ENCODE peak calls at places on chromosome 6, in seven cellular contexts. One of them, this sample, is unnamed.

GRCh38 chr6:160015778-160016684 is 47.1 kb downstream of the IGF2R start:
- DNase-seq in activated T-cell treated with anti-CD3 and anti-CD28 coated beads, Interleukin-2, amount 50 U/mL, for 72 hours: peak
- DNase-seq in pons: no peak
- DNase-seq in HT-29: no peak
- DNase-seq in NAMALWA: peak
- DNase-seq in nephron progenitor cell: no peak
- DNase-seq in foreskin fibroblast: no peak
- DNase-seq in this sample: no peak

GRCh38 chr6:65399355-65400084 is 307.5 kb downstream of the EYS start:
- DNase-seq in activated T-cell treated with anti-CD3 and anti-CD28 coated beads, Interleukin-2, amount 50 U/mL, for 72 hours: no peak
- DNase-seq in pons: no peak
- DNase-seq in HT-29: no peak
- DNase-seq in NAMALWA: no peak
- DNase-seq in nephron progenitor cell: no peak
- DNase-seq in foreskin fibroblast: no peak
- DNase-seq in this sample: no peak

GRCh38 chr6:75418233-75418632 is 75.4 kb downstream of the FILIP1 start:
- DNase-seq in activated T-cell treated with anti-CD3 and anti-CD28 coated beads, Interleukin-2, amount 50 U/mL, for 72 hours: no peak
- DNase-seq in pons: no peak
- DNase-seq in HT-29: no peak
- DNase-seq in NAMALWA: no peak
- DNase-seq in nephron progenitor cell: no peak
- DNase-seq in foreskin fibroblast: peak
- DNase-seq in this sample: no peak

GRCh38 chr6:35321091-35321490 is 21.3 kb upstream of the PPARD start:
- DNase-seq in activated T-cell treated with anti-CD3 and anti-CD28 coated beads, Interleukin-2, amount 50 U/mL, for 72 hours: no peak
- DNase-seq in pons: no peak
- DNase-seq in HT-29: no peak
- DNase-seq in NAMALWA: no peak
- DNase-seq in nephron progenitor cell: no peak
- DNase-seq in foreskin fibroblast: no peak
- DNase-seq in this sample: no peak

GRCh38 chr6:34543421-34543820 is 12.7 kb downstream of the SPDEF start:
- DNase-seq in activated T-cell treated with anti-CD3 and anti-CD28 coated beads, Interleukin-2, amount 50 U/mL, for 72 hours: no peak
- DNase-seq in pons: no peak
- DNase-seq in HT-29: no peak
- DNase-seq in NAMALWA: no peak
- DNase-seq in nephron progenitor cell: no peak
- DNase-seq in foreskin fibroblast: peak
- DNase-seq in this sample: no peak

GRCh38 chr6:8054276-8054675 is 9.9 kb downstream of the BLOC1S5 start:
- DNase-seq in activated T-cell treated with anti-CD3 and anti-CD28 coated beads, Interleukin-2, amount 50 U/mL, for 72 hours: no peak
- DNase-seq in pons: no peak
- DNase-seq in HT-29: no peak
- DNase-seq in NAMALWA: no peak
- DNase-seq in nephron progenitor cell: no peak
- DNase-seq in foreskin fibroblast: peak
- DNase-seq in this sample: no peak

GRCh38 chr6:119463081-119463626 is 113.6 kb upstream of the MAN1A1 start:
- DNase-seq in activated T-cell treated with anti-CD3 and anti-CD28 coated beads, Interleukin-2, amount 50 U/mL, for 72 hours: peak
- DNase-seq in pons: no peak
- DNase-seq in HT-29: no peak
- DNase-seq in NAMALWA: no peak
- DNase-seq in nephron progenitor cell: no peak
- DNase-seq in foreskin fibroblast: no peak
- DNase-seq in this sample: no peak

GRCh38 chr6:83270971-83271714 is 78.0 kb downstream of the RWDD2A start:
- DNase-seq in activated T-cell treated with anti-CD3 and anti-CD28 coated beads, Interleukin-2, amount 50 U/mL, for 72 hours: no peak
- DNase-seq in pons: no peak
- DNase-seq in HT-29: no peak
- DNase-seq in NAMALWA: no peak
- DNase-seq in nephron progenitor cell: no peak
- DNase-seq in foreskin fibroblast: peak
- DNase-seq in this sample: peak

GRCh38 chr6:99980741-99981140 is 13.3 kb downstream of the MCHR2 start:
- DNase-seq in activated T-cell treated with anti-CD3 and anti-CD28 coated beads, Interleukin-2, amount 50 U/mL, for 72 hours: no peak
- DNase-seq in pons: no peak
- DNase-seq in HT-29: no peak
- DNase-seq in NAMALWA: no peak
- DNase-seq in nephron progenitor cell: no peak
- DNase-seq in foreskin fibroblast: no peak
- DNase-seq in this sample: no peak

GRCh38 chr6:16514249-16514648 is 247.0 kb downstream of the ATXN1 start:
- DNase-seq in activated T-cell treated with anti-CD3 and anti-CD28 coated beads, Interleukin-2, amount 50 U/mL, for 72 hours: no peak
- DNase-seq in pons: peak
- DNase-seq in HT-29: peak
- DNase-seq in NAMALWA: peak
- DNase-seq in nephron progenitor cell: no peak
- DNase-seq in foreskin fibroblast: peak
- DNase-seq in this sample: no peak

GRCh38 chr6:134235937-134236751 is 81.8 kb downstream of the SGK1 start:
- DNase-seq in activated T-cell treated with anti-CD3 and anti-CD28 coated beads, Interleukin-2, amount 50 U/mL, for 72 hours: no peak
- DNase-seq in pons: no peak
- DNase-seq in HT-29: no peak
- DNase-seq in NAMALWA: peak
- DNase-seq in nephron progenitor cell: no peak
- DNase-seq in foreskin fibroblast: peak
- DNase-seq in this sample: no peak

GRCh38 chr6:17930321-17930993 is 57.0 kb downstream of the KIF13A start:
- DNase-seq in activated T-cell treated with anti-CD3 and anti-CD28 coated beads, Interleukin-2, amount 50 U/mL, for 72 hours: no peak
- DNase-seq in pons: no peak
- DNase-seq in HT-29: no peak
- DNase-seq in NAMALWA: no peak
- DNase-seq in nephron progenitor cell: no peak
- DNase-seq in foreskin fibroblast: no peak
- DNase-seq in this sample: no peak

GRCh38 chr6:38671885-38672467 is 31.0 kb downstream of the GLO1 start:
- DNase-seq in activated T-cell treated with anti-CD3 and anti-CD28 coated beads, Interleukin-2, amount 50 U/mL, for 72 hours: peak
- DNase-seq in pons: peak
- DNase-seq in HT-29: peak
- DNase-seq in NAMALWA: peak
- DNase-seq in nephron progenitor cell: peak
- DNase-seq in foreskin fibroblast: peak
- DNase-seq in this sample: no peak

GRCh38 chr6:161242779-161243693 is 30.8 kb downstream of the AGPAT4 start:
- DNase-seq in activated T-cell treated with anti-CD3 and anti-CD28 coated beads, Interleukin-2, amount 50 U/mL, for 72 hours: peak
- DNase-seq in pons: no peak
- DNase-seq in HT-29: no peak
- DNase-seq in NAMALWA: no peak
- DNase-seq in nephron progenitor cell: peak
- DNase-seq in foreskin fibroblast: peak
- DNase-seq in this sample: no peak

GRCh38 chr6:165042912-165043311 is 266.5 kb downstream of the C6orf118 start:
- DNase-seq in activated T-cell treated with anti-CD3 and anti-CD28 coated beads, Interleukin-2, amount 50 U/mL, for 72 hours: no peak
- DNase-seq in pons: no peak
- DNase-seq in HT-29: peak
- DNase-seq in NAMALWA: no peak
- DNase-seq in nephron progenitor cell: no peak
- DNase-seq in foreskin fibroblast: no peak
- DNase-seq in this sample: no peak

GRCh38 chr6:155894758-155895157 is 439.1 kb upstream of the NOX3 start:
- DNase-seq in activated T-cell treated with anti-CD3 and anti-CD28 coated beads, Interleukin-2, amount 50 U/mL, for 72 hours: no peak
- DNase-seq in pons: no peak
- DNase-seq in HT-29: no peak
- DNase-seq in NAMALWA: no peak
- DNase-seq in nephron progenitor cell: no peak
- DNase-seq in foreskin fibroblast: no peak
- DNase-seq in this sample: no peak

GRCh38 chr6:131877999-131878789 is 70.4 kb downstream of the ENPP1 start:
- DNase-seq in activated T-cell treated with anti-CD3 and anti-CD28 coated beads, Interleukin-2, amount 50 U/mL, for 72 hours: no peak
- DNase-seq in pons: no peak
- DNase-seq in HT-29: no peak
- DNase-seq in NAMALWA: no peak
- DNase-seq in nephron progenitor cell: no peak
- DNase-seq in foreskin fibroblast: peak
- DNase-seq in this sample: no peak